ENCODE peak calls at places on chromosome X, in seven cellular contexts. B, S, Q, L, P, X and H are unnamed samples.

GRCh38 chrX:70134116-70134477 is 850 bp downstream of the IGBP1 start:
- DNase-seq in B (no peak), S (no peak), Q (no peak), L (peak; percentile 15), P (no peak), X (no peak), H (no peak)

GRCh38 chrX:85698921-85699320 is 319.5 kb upstream of the POF1B start:
- DNase-seq in B (no peak), S (no peak), Q (no peak), L (no peak), P (no peak), X (peak; percentile 67), H (no peak)

GRCh38 chrX:111270339-111270738 is at the start of gene CAPN6:
- DNase-seq in B (no peak), S (peak; percentile 49), Q (no peak), L (peak; percentile 55), P (no peak), X (peak; percentile 82), H (no peak)

GRCh38 chrX:133685806-133686205 is 270.5 kb upstream of the GPC4 start:
- DNase-seq in B (no peak), S (no peak), Q (peak; percentile 5), L (no peak), P (no peak), X (no peak), H (no peak)

GRCh38 chrX:1488141-1488540 is 35.4 kb upstream of the ASMTL start:
- DNase-seq in B (no peak), S (no peak), Q (no peak), L (no peak), P (no peak), X (peak; percentile 32), H (no peak)

GRCh38 chrX:140776320-140776719 is 66.8 kb downstream of the LINC00632 start:
- DNase-seq in B (no peak), S (no peak), Q (no peak), L (no peak), P (no peak), X (no peak), H (no peak)

GRCh38 chrX:118823263-118824172 is at the start of gene ZCCHC12:
- DNase-seq in B (peak; percentile 49), S (peak; percentile 55), Q (peak; percentile 25), L (peak; percentile 25), P (peak; percentile 48), X (peak; percentile 93), H (peak; percentile 16)

GRCh38 chrX:98331407-98331806 is 1447.7 kb downstream of the RPA4 start:
- DNase-seq in B (no peak), S (no peak), Q (no peak), L (no peak), P (no peak), X (no peak), H (no peak)

GRCh38 chrX:155434906-155435743 is 23.3 kb downstream of the F8A3 start:
- DNase-seq in B (no peak), S (peak; percentile 56), Q (peak; percentile 13), L (no peak), P (no peak), X (no peak), H (peak; percentile 14)

GRCh38 chrX:71870337-71871098 is 40.1 kb upstream of the NHSL2 start:
- DNase-seq in B (peak; percentile 49), S (no peak), Q (no peak), L (peak; percentile 39), P (no peak), X (peak; percentile 89), H (no peak)

GRCh38 chrX:78517124-78517523 is 142.0 kb downstream of the RTL3 start:
- DNase-seq in B (no peak), S (no peak), Q (no peak), L (peak; percentile 43), P (peak; percentile 77), X (no peak), H (no peak)

GRCh38 chrX:121457096-121457495 is 409.7 kb downstream of the GLUD2 start:
- DNase-seq in B (no peak), S (no peak), Q (no peak), L (no peak), P (no peak), X (no peak), H (no peak)

GRCh38 chrX:114390251-114390796 is 193.6 kb upstream of the HTR2C start:
- DNase-seq in B (no peak), S (no peak), Q (no peak), L (no peak), P (no peak), X (no peak), H (no peak)

GRCh38 chrX:41332408-41332987 is 1.5 kb upstream of the DDX3X start:
- DNase-seq in B (no peak), S (no peak), Q (no peak), L (no peak), P (no peak), X (no peak), H (peak; percentile 13)

GRCh38 chrX:110346681-110347080 is 12.0 kb upstream of the RTL9 start:
- DNase-seq in B (no peak), S (no peak), Q (no peak), L (no peak), P (no peak), X (peak; percentile 62), H (peak; percentile 14)

GRCh38 chrX:106894978-106895452 is 8.1 kb downstream of the RIPPLY1 start:
- DNase-seq in B (peak; percentile 51), S (no peak), Q (peak; percentile 9), L (peak; percentile 73), P (no peak), X (no peak), H (no peak)

GRCh38 chrX:71215335-71215912 is 7.6 kb upstream of the GJB1 start:
- DNase-seq in B (peak; percentile 10), S (no peak), Q (no peak), L (no peak), P (no peak), X (no peak), H (no peak)

GRCh38 chrX:49247916-49248811 is 12.9 kb downstream of the CCDC22 start:
- DNase-seq in B (no peak), S (no peak), Q (no peak), L (no peak), P (no peak), X (no peak), H (no peak)

GRCh38 chrX:105136786-105137185 is 83.7 kb downstream of the TEX13A start:
- DNase-seq in B (no peak), S (no peak), Q (no peak), L (peak; percentile 69), P (no peak), X (no peak), H (no peak)

GRCh38 chrX:55489315-55490009 is at the start of gene USP51:
- DNase-seq in B (no peak), S (peak; percentile 56), Q (peak; percentile 22), L (no peak), P (peak; percentile 46), X (peak; percentile 86), H (peak; percentile 24)

GRCh38 chrX:40153335-40154221 is 55.8 kb upstream of the BCOR start:
- DNase-seq in B (peak; percentile 54), S (peak; percentile 70), Q (no peak), L (no peak), P (peak; percentile 72), X (peak; percentile 83), H (peak; percentile 49)

GRCh38 chrX:626745-627509 is 3.7 kb upstream of the SHOX start:
- DNase-seq in B (peak; percentile 5), S (no peak), Q (no peak), L (no peak), P (no peak), X (peak; percentile 53), H (no peak)

GRCh38 chrX:18900401-18900976 is 83.4 kb downstream of the PHKA2 start:
- DNase-seq in B (no peak), S (no peak), Q (no peak), L (no peak), P (no peak), X (no peak), H (no peak)

GRCh38 chrX:119605739-119606507 is at the start of gene NKRF:
- DNase-seq in B (peak; percentile 87), S (peak; percentile 95), Q (peak; percentile 92), L (peak; percentile 80), P (peak; percentile 94), X (peak; percentile 94), H (peak; percentile 92)

GRCh38 chrX:67635424-67635823 is 91.6 kb downstream of the AR start:
- DNase-seq in B (no peak), S (no peak), Q (no peak), L (no peak), P (no peak), X (no peak), H (no peak)

DNA sequence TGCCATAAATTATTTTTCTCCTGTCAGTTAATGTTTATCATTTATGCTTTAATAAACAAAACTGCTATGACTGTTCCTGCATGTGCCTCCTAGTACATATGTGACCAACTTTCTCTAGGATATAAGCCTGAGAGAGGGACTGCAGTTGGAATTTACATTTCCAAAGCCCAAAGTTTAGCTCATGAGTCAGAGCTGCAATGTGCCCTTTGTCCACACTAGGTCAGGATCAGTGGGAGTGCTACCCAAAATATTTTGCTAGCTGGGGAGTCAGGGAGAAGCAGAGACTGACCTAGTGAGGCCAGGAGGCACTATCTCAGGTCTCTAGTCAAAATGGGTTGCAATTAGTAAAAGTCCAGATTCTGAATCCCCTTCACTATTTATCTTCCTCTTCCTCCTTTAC is 92.7 kb downstream of the AR start:
- DNase-seq in B (no peak), S (no peak), Q (no peak), L (no peak), P (no peak), X (peak; percentile 43), H (no peak)
- H3K27me3 ChIP-seq in B (no peaks in the 10 kb centered on the region), S (peaks cover 4% of the 10 kb centered on the region), Q (no peaks in the 10 kb centered on the region), L (no peaks in the 10 kb centered on the region), P (no peaks in the 10 kb centered on the region), X (no peaks in the 10 kb centered on the region), H (no peaks in the 10 kb centered on the region)

GRCh38 chrX:10237255-10237654 is 80.5 kb downstream of the CLCN4 start:
- DNase-seq in B (no peak), S (no peak), Q (no peak), L (no peak), P (no peak), X (no peak), H (no peak)
- H3K4me1 ChIP-seq in B (peaks cover 53% of the 10 kb centered on the region), S (peaks cover 3% of the 10 kb centered on the region), Q (no peaks in the 10 kb centered on the region), L (peaks cover 8% of the 10 kb centered on the region), P (no peaks in the 10 kb centered on the region), X (no peaks in the 10 kb centered on the region), H (peaks cover 4% of the 10 kb centered on the region)

GRCh38 chrX:115687595-115687994 is 126.6 kb downstream of the PLS3 start:
- DNase-seq in B (no peak), S (no peak), Q (no peak), L (no peak), P (no peak), X (no peak), H (no peak)

GRCh38 chrX:115693476-115693875 is 132.5 kb downstream of the PLS3 start:
- DNase-seq in B (no peak), S (no peak), Q (no peak), L (no peak), P (no peak), X (peak; percentile 72), H (no peak)

GRCh38 chrX:115690554-115691216 is 129.7 kb downstream of the PLS3 start:
- DNase-seq in B (peak; percentile 57), S (no peak), Q (no peak), L (peak; percentile 64), P (no peak), X (peak; percentile 94), H (no peak)

GRCh38 chrX:115694028-115694427 is 133.1 kb downstream of the PLS3 start:
- DNase-seq in B (no peak), S (no peak), Q (no peak), L (no peak), P (no peak), X (peak; percentile 60), H (no peak)

GRCh38 chrX:115689931-115690330 is 129.0 kb downstream of the PLS3 start:
- DNase-seq in B (no peak), S (no peak), Q (no peak), L (no peak), P (no peak), X (no peak), H (no peak)
- H3K27me3 ChIP-seq in B (no peaks in the 10 kb centered on the region), S (peaks cover 19% of the 10 kb centered on the region), Q (no peaks in the 10 kb centered on the region), L (no peaks in the 10 kb centered on the region), P (no peaks in the 10 kb centered on the region), X (no peaks in the 10 kb centered on the region), H (no peaks in the 10 kb centered on the region)

GRCh38 chrX:69102805-69103204 is 62.4 kb downstream of the PJA1 start:
- DNase-seq in B (no peak), S (no peak), Q (no peak), L (no peak), P (no peak), X (no peak), H (no peak)
- H3K4me1 ChIP-seq in B (no peaks in the 10 kb centered on the region), S (no peaks in the 10 kb centered on the region), Q (no peaks in the 10 kb centered on the region), L (no peaks in the 10 kb centered on the region), P (no peaks in the 10 kb centered on the region), X (peaks cover 5% of the 10 kb centered on the region), H (no peaks in the 10 kb centered on the region)